ENCODE peak calls at places on chromosomes 12 and 14, in five cellular contexts. M is CD4-positive, alpha-beta T cell; W is A549; G is esophagus squamous epithelium; I is lower lobe of right lung. Z is an unnamed sample.
A peak's percentile ranks its signal among the peaks of the same experiment; 100 is the strongest.

GRCh38 chr14:23284654-23285529 is 1.0 kb downstream of the HOMEZ start:
- DNase-seq in M (no peak), W (no peak), G (no peak), I (no peak), Z (no peak)

GRCh38 chr12:9049520-9050133 is 60.3 kb downstream of the KLRG1 start:
- DNase-seq in M (no peak), W (peak; percentile 34), G (no peak), I (no peak), Z (no peak)

GRCh38 chr12:51667269-51667668 is 76.2 kb downstream of the SCN8A start:
- DNase-seq in M (no peak), W (no peak), G (no peak), I (no peak), Z (no peak)

GRCh38 chr14:104510794-104511611 is 68.6 kb upstream of the C14orf180 start:
- DNase-seq in M (no peak), W (no peak), G (no peak), I (no peak), Z (no peak)

GRCh38 chr12:19239616-19240234 is 110.2 kb downstream of the PLEKHA5 start:
- DNase-seq in M (no peak), W (no peak), G (no peak), I (no peak), Z (no peak)

GRCh38 chr14:75182820-75183219 is 6.4 kb upstream of the TMED10 start:
- DNase-seq in M (no peak), W (no peak), G (no peak), I (no peak), Z (no peak)

GRCh38 chr12:120971299-120972180 is 6.8 kb upstream of the HNF1A start:
- DNase-seq in M (peak; percentile 4), W (peak; percentile 78), G (no peak), I (peak; percentile 22), Z (no peak)

GRCh38 chr12:26771861-26772260 is 61.1 kb downstream of the ITPR2 start:
- DNase-seq in M (no peak), W (no peak), G (no peak), I (no peak), Z (no peak)

GRCh38 chr12:52487211-52487610 is 5.8 kb downstream of the KRT6A start:
- DNase-seq in M (no peak), W (no peak), G (no peak), I (no peak), Z (no peak)

GRCh38 chr12:77325505-77325904 is 260.1 kb upstream of the E2F7 start:
- DNase-seq in M (no peak), W (no peak), G (no peak), I (no peak), Z (no peak)

GRCh38 chr12:106093246-106093645 is 45.5 kb downstream of the NUAK1 start:
- DNase-seq in M (no peak), W (no peak), G (no peak), I (no peak), Z (no peak)

GRCh38 chr14:104184911-104185499 is 46.6 kb downstream of the KIF26A start:
- DNase-seq in M (no peak), W (no peak), G (no peak), I (no peak), Z (no peak)

GRCh38 chr14:26820101-26820500 is 222.3 kb upstream of the NOVA1 start:
- DNase-seq in M (no peak), W (no peak), G (no peak), I (no peak), Z (no peak)

GRCh38 chr14:42112108-42112507 is 505.4 kb downstream of the LRFN5 start:
- DNase-seq in M (no peak), W (no peak), G (no peak), I (no peak), Z (no peak)

GRCh38 chr12:6927379-6927991 is at the start of gene ATN1:
- DNase-seq in M (no peak), W (peak; percentile 59), G (no peak), I (peak; percentile 77), Z (peak; percentile 66)

GRCh38 chr12:72318341-72318740 is 46.2 kb downstream of the TRHDE start:
- DNase-seq in M (no peak), W (no peak), G (no peak), I (no peak), Z (no peak)

GRCh38 chr14:38618514-38618913 is 362.6 kb upstream of the CLEC14A start:
- DNase-seq in M (no peak), W (no peak), G (no peak), I (no peak), Z (no peak)

GRCh38 chr14:68549057-68549421 is 243.8 kb downstream of the ZFP36L1 start:
- DNase-seq in M (no peak), W (peak; percentile 51), G (no peak), I (no peak), Z (no peak)

GRCh38 chr12:24767016-24767415 is 181.9 kb downstream of the BCAT1 start:
- DNase-seq in M (no peak), W (no peak), G (no peak), I (no peak), Z (no peak)

GRCh38 chr14:64823305-64823985 is 56.3 kb downstream of the SPTB start:
- DNase-seq in M (peak; percentile 63), W (peak; percentile 95), G (no peak), I (peak; percentile 87), Z (peak; percentile 93)

GRCh38 chr12:15776532-15776931 is 12.7 kb downstream of the EPS8 start:
- DNase-seq in M (no peak), W (no peak), G (no peak), I (no peak), Z (no peak)

GRCh38 chr12:15838986-15839385 is 43.2 kb upstream of the STRAP start:
- DNase-seq in M (no peak), W (no peak), G (no peak), I (no peak), Z (no peak)

GRCh38 chr14:100388137-100389050 is 65.3 kb downstream of the SLC25A47 start:
- DNase-seq in M (no peak), W (no peak), G (no peak), I (no peak), Z (no peak)

GRCh38 chr14:94541234-94541975 is 19.8 kb upstream of the SERPINA4 start:
- DNase-seq in M (no peak), W (no peak), G (no peak), I (no peak), Z (no peak)

GRCh38 chr12:122137681-122138080 is 36.3 kb downstream of the IL31 start:
- DNase-seq in M (no peak), W (no peak), G (no peak), I (no peak), Z (no peak)

GRCh38 chr12:28027328-28027727 is 54.8 kb upstream of the PTHLH start:
- DNase-seq in M (no peak), W (no peak), G (no peak), I (no peak), Z (no peak)

GRCh38 chr14:24366375-24366663 is 1.7 kb upstream of the NFATC4 start:
- DNase-seq in M (no peak), W (no peak), G (no peak), I (no peak), Z (no peak)

GRCh38 chr12:75938189-75938588 is 93.4 kb downstream of the PHLDA1 start:
- DNase-seq in M (no peak), W (no peak), G (no peak), I (no peak), Z (no peak)

GRCh38 chr12:50003595-50003994 is 21.7 kb downstream of the RACGAP1 start:
- DNase-seq in M (no peak), W (no peak), G (no peak), I (no peak), Z (no peak)

GRCh38 chr12:30026621-30027234 is 243.0 kb upstream of the TMTC1 start:
- DNase-seq in M (no peak), W (no peak), G (no peak), I (no peak), Z (no peak)

GRCh38 chr12:75933136-75933535 is 98.4 kb downstream of the PHLDA1 start:
- DNase-seq in M (no peak), W (peak; percentile 70), G (no peak), I (no peak), Z (no peak)

DNA sequence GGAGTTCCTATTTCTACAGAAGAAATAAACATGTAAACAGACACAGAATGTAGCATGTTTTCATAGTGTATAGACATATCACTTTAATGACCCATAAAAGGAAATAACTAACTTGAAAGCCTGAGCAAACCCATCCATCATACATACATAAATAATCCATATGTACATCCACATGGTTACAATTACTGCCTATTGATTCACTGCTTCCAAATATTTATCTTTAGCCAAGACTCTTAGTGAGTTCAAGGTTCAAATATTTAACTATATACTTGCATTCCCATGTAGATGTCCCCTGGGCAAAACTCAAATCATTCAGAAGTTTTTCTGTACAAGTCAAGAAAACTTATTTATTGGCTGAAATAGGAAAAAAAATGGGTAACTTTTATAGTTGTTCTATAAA is 95.4 kb downstream of the CCER1 start:
- DNase-seq in M (no peak), W (no peak), G (no peak), I (no peak), Z (no peak)
- TF ChIP-seq CTCF in M (no peak), W (no peak), G (no peak), I (no peak), Z (no peak)

GRCh38 chr12:47739959-47740358 is 14.7 kb upstream of the ENDOU start:
- DNase-seq in M (no peak), W (no peak), G (no peak), I (no peak), Z (no peak)
- TF ChIP-seq CTCF in M (no peak), W (no peak), G (no peak), I (no peak), Z (no peak)

GRCh38 chr12:108170164-108170563 is 41.1 kb downstream of the WSCD2 start:
- DNase-seq in M (no peak), W (no peak), G (no peak), I (no peak), Z (no peak)
- TF ChIP-seq CTCF in M (no peak), W (no peak), G (no peak), I (no peak), Z (no peak)

GRCh38 chr12:3000548-3001275 is 41.5 kb downstream of the TEAD4 start:
- DNase-seq in M (no peak), W (peak; percentile 28), G (no peak), I (no peak), Z (no peak)
- TF ChIP-seq CTCF in M (no peak), W (no peak), G (no peak), I (no peak), Z (no peak)

DNA sequence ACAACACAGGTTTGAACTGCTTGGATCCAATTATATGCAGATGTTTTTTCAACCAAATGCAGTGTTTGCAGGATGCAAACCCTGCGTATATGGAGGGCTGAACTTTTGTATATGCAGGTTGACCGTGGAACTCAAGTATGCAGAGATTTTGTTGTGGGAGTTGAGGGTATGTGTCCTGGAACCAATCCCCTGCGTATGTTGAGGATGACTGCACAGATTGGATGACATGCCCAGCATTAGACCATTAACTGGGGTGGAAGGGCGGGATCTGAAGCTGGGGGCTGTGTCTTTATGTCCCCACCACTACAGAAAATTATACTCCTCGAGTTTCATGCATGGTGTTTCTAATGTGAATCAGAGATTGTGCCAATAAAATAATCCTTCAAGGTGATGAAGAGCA is 162.2 kb upstream of the RMST start:
- DNase-seq in M (no peak), W (no peak), G (no peak), I (no peak), Z (no peak)
- TF ChIP-seq CTCF in M (no peak), W (no peak), G (no peak), I (no peak), Z (no peak)